ENCODE peak calls at places on chromosomes 4 and X, in seven cellular contexts. U is GM20000, N is IMR-90, S is endothelial cell, V is BJ, W is MCF 10A, T is mesothelial cell of epicardium. L is an unnamed sample.

GRCh38 chr4:98510757-98511517 is 147.5 kb downstream of the TSPAN5 start:
- DNase-seq in U (no peak), V (peak; percentile 98), N (peak; percentile 88), T (no peak), W (peak; percentile 21), S (no peak), L (no peak)

GRCh38 chrX:45401923-45402322 is 201.2 kb upstream of the DIPK2B start:
- DNase-seq in N (no peak), U (no peak), T (no peak), S (no peak), V (no peak), W (no peak), L (no peak)

GRCh38 chr4:94534401-94535312 is 82.9 kb downstream of the PDLIM5 start:
- DNase-seq in U (peak; percentile 30), W (no peak), S (no peak), T (no peak), N (no peak), V (no peak), L (no peak)

GRCh38 chr4:97016186-97016945 is 1126.9 kb downstream of the STPG2 start:
- DNase-seq in V (no peak), N (no peak), U (no peak), S (no peak), W (no peak), T (no peak), L (no peak)

GRCh38 chr4:187027231-187027760 is 303.6 kb upstream of the FAT1 start:
- DNase-seq in U (no peak), V (peak; percentile 17), W (no peak), N (peak; percentile 47), S (no peak), T (no peak), L (no peak)

GRCh38 chr4:16715482-16715881 is 183.0 kb downstream of the LDB2 start:
- DNase-seq in T (no peak), W (no peak), S (no peak), N (no peak), V (no peak), U (no peak), L (no peak)

GRCh38 chr4:132770776-132771175 is 378.3 kb upstream of the PCDH10 start:
- DNase-seq in T (no peak), V (no peak), W (no peak), S (no peak), N (no peak), U (no peak), L (no peak)

GRCh38 chr4:143421609-143422008 is 84.9 kb downstream of the GAB1 start:
- DNase-seq in T (no peak), W (no peak), S (no peak), V (no peak), U (no peak), N (no peak), L (no peak)

GRCh38 chrX:23729214-23729613 is 13.9 kb downstream of the ACOT9 start:
- DNase-seq in T (no peak), W (no peak), U (no peak), V (no peak), S (no peak), N (no peak), L (no peak)

GRCh38 chrX:133179500-133179899 is 38.7 kb downstream of the TFDP3 start:
- DNase-seq in U (no peak), T (no peak), V (no peak), N (no peak), W (no peak), S (no peak), L (no peak)

GRCh38 chrX:13374364-13374763 is 54.5 kb upstream of the ATXN3L start:
- DNase-seq in U (no peak), T (no peak), W (no peak), S (no peak), V (no peak), N (no peak), L (no peak)

GRCh38 chrX:14927391-14927790 is 54.2 kb downstream of the MOSPD2 start:
- DNase-seq in S (no peak), T (no peak), N (peak; percentile 58), U (no peak), V (peak; percentile 23), W (peak; percentile 6), L (no peak)

GRCh38 chr4:84841435-84841834 is 125.1 kb downstream of the WDFY3 start:
- DNase-seq in S (no peak), T (no peak), V (no peak), U (no peak), N (no peak), W (no peak), L (no peak)

GRCh38 chr4:184688447-184688846 is 38.9 kb downstream of the PRIMPOL start:
- DNase-seq in U (no peak), W (peak; percentile 93), T (no peak), V (peak; percentile 68), S (peak; percentile 15), N (peak; percentile 95), L (no peak)

GRCh38 chrX:71533850-71534515 is 1.1 kb downstream of the OGT start:
- DNase-seq in W (peak; percentile 53), T (peak; percentile 47), N (peak; percentile 32), S (peak; percentile 35), U (no peak), V (no peak), L (no peak)

GRCh38 chr4:155906554-155907247 is 3.2 kb downstream of the TDO2 start:
- DNase-seq in T (no peak), W (peak; percentile 94), S (no peak), V (peak; percentile 93), U (no peak), N (peak; percentile 99), L (peak; percentile 86)

GRCh38 chr4:76654796-76655195 is 219.8 kb downstream of the SHROOM3 start:
- DNase-seq in V (no peak), S (no peak), W (no peak), T (no peak), N (peak; percentile 36), U (no peak), L (no peak)

GRCh38 chr4:28682872-28683271 is 1822.2 kb downstream of the STIM2 start:
- DNase-seq in W (no peak), T (no peak), S (no peak), U (no peak), V (no peak), N (no peak), L (no peak)

GRCh38 chr4:28690890-28691289 is 1830.2 kb downstream of the STIM2 start:
- DNase-seq in N (no peak), V (no peak), W (no peak), T (no peak), S (no peak), U (no peak), L (no peak)

DNA sequence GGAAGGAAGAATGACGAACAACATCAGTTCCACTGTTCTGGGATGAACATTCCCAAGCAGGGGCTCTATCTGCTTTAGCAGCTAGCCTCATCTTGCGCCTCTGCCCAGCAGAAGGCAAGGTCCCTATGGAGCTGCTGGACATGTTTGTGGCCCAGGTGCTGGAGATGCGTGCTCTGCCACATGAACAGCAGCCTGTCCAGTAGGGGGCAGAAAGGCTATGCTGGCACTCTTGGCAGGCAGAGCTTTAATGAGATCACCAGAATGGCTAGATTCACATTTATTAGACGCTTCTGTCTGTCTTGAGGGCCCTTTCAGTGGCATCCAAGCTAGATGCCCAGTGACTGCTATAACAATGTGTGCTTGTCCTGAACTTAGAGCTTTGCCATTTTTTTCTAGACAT is 1826.0 kb downstream of the STIM2 start:
- DNase-seq in W (peak; percentile 39), S (peak; percentile 69), V (no peak), N (peak; percentile 38), T (no peak), U (peak; percentile 6), L (no peak)
- TF ChIP-seq CTCF in W (peak; percentile 31), S (peak; percentile 54), V (peak; percentile 45), N (peak; percentile 43), T (no peak), U (no peak), L (peak; percentile 47)

DNA sequence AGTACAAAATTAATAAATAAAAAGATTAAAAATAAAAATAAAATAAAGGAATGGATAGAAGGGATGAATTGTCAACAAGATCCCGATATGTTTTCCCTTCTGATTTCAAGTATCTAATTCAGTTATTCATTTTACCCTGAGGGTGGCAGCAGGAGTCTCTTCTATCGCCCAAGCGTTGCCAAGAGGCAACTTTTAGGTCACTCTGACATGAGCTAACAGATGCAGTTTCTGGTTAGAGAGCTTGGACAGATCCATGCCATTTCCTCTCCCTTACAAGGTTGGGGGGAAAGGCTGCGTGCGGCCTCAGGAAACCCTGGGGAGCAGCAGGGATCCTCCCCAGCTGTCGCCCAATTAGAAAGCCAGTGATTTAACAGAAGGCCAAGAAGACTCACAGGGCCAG is 35.3 kb upstream of the WAS start:
- DNase-seq in V (peak; percentile 6), N (peak; percentile 45), U (peak; percentile 32), W (peak; percentile 27), S (peak; percentile 15), T (no peak), L (no peak)
- TF ChIP-seq CTCF in V (peak; percentile 25), N (peak; percentile 42), U (no peak), W (no peak), S (no peak), T (no peak), L (peak; percentile 50)

DNA sequence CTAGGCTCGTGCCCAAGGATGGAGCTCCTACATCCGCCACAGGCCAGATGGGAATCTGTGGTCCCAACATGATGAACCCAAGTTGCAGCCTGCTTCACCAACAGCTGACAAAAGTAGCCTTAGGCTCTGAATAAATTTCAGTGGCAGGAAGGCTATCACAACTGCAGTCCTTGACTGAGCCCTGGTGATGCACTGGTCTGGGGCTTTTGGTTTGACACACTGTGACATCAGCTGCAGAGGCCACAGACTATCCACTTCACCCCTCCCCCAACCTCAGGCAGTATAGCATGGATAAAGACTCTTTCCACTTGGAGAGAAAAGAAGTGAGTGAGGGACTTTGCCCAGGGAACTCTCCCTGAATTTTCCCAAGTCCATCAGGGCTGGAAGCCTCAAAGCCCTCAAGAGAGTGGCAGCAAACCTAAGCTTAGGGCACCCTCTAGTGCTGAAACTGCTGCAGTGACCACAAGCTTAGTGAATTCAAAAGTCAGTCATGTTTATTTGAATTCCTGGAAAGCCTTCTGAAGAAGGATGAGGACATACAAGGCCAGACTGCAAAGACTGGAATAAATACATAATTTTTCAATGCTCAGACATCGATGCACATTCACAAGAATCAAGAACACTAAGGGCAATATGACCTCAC is 135.0 kb upstream of the TENT5D start:
- DNase-seq in T (no peak), W (peak; percentile 49), N (peak; percentile 1), V (no peak), U (peak; percentile 1), S (peak; percentile 28), L (no peak)
- TF ChIP-seq CTCF in T (no peak), W (peak; percentile 50), N (peak; percentile 22), V (no peak), U (peak; percentile 27), S (no peak), L (peak; percentile 22)

GRCh38 chr4:182475539-182475938 is 232.3 kb downstream of the TENM3 start:
- DNase-seq in U (no peak), T (no peak), V (no peak), S (no peak), W (no peak), N (no peak), L (no peak)

GRCh38 chr4:182483685-182484084 is 240.5 kb downstream of the TENM3 start:
- DNase-seq in T (no peak), W (no peak), N (no peak), V (no peak), S (no peak), U (no peak), L (no peak)

DNA sequence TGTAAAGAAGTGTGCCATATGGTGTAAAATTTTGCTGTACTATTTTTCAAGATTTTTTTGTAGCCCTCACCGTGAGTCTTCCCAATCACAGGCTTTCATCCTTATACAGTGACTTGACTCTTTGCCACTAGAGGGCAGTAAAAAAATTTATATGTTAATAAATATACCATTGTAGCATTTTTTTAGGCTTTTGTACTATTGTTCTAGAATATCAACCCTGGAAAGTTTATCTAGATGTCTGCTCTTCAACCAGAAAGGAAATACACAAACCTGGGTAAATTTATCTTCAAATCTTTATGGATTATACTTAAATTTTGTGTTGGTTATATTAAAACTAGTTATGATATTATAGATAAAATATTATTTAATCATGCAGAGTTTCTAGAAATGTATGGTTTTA is 235.3 kb downstream of the TENM3 start:
- DNase-seq in S (no peak), U (peak; percentile 25), N (peak; percentile 59), V (no peak), T (no peak), W (peak; percentile 50), L (no peak)
- TF ChIP-seq CTCF in S (peak; percentile 86), U (no peak), N (peak; percentile 58), V (peak; percentile 62), T (peak; percentile 86), W (peak; percentile 57), L (peak; percentile 78)